ENCODE peak calls at places on chromosomes 5 and 9, in nine cellular contexts. G is gastrocnemius medialis; P is transverse colon; T is choroid plexus epithelial cell; N is CMK; K is mucosa of gallbladder; E is fibroblast of lung; X is CD4-positive, alpha-beta T cell; C is AG04450. Q is an unnamed sample.

GRCh38 chr5:147750065-147750464 is 32.5 kb downstream of the JAKMIP2 start:
- DNase-seq in G (no peak), P (no peak), T (peak; percentile 42), N (no peak), K (no peak), E (no peak), X (no peak), C (no peak), Q (no peak)

GRCh38 chr5:76811214-76811613 is 7.6 kb upstream of the F2RL1 start:
- DNase-seq in G (no peak), P (no peak), T (peak; percentile 48), N (no peak), K (no peak), E (no peak), X (no peak), C (no peak), Q (no peak)

GRCh38 chr9:133375116-133375723 is 640 bp downstream of the SURF4 start:
- DNase-seq in G (no peak), P (peak; percentile 57), T (peak; percentile 51), N (no peak), K (peak; percentile 27), E (peak; percentile 44), X (no peak), C (no peak), Q (no peak)

GRCh38 chr5:120240716-120241115 is 223.4 kb upstream of the PRR16 start:
- DNase-seq in G (no peak), P (no peak), T (peak; percentile 72), N (no peak), K (no peak), E (no peak), X (no peak), C (no peak), Q (no peak)

GRCh38 chr9:89743576-89744254 is 138.9 kb downstream of the GADD45G start:
- DNase-seq in G (no peak), P (no peak), T (no peak), N (no peak), K (no peak), E (no peak), X (peak; percentile 60), C (no peak), Q (no peak)

GRCh38 chr5:127634007-127634406 is 14.9 kb upstream of the CTXN3 start:
- DNase-seq in G (no peak), P (no peak), T (no peak), N (no peak), K (no peak), E (peak; percentile 12), X (no peak), C (no peak), Q (no peak)

GRCh38 chr5:43637416-43637815 is 34.4 kb downstream of the NNT start:
- DNase-seq in G (no peak), P (no peak), T (no peak), N (no peak), K (no peak), E (no peak), X (no peak), C (no peak), Q (no peak)

GRCh38 chr9:92393686-92394085 is 10.7 kb downstream of the OGN start:
- DNase-seq in G (no peak), P (no peak), T (no peak), N (no peak), K (no peak), E (peak; percentile 37), X (no peak), C (no peak), Q (no peak)

GRCh38 chr9:113599647-113600476 is 136.3 kb downstream of the RGS3 start:
- DNase-seq in G (no peak), P (no peak), T (no peak), N (no peak), K (no peak), E (peak; percentile 87), X (no peak), C (no peak), Q (no peak)

GRCh38 chr5:39451293-39451692 is 26.5 kb upstream of the DAB2 start:
- DNase-seq in G (no peak), P (no peak), T (no peak), N (no peak), K (no peak), E (no peak), X (no peak), C (no peak), Q (no peak)

GRCh38 chr9:121902483-121903135 is 190.5 kb downstream of the TTLL11 start:
- DNase-seq in G (no peak), P (no peak), T (peak; percentile 99), N (no peak), K (peak; percentile 45), E (peak; percentile 96), X (no peak), C (peak; percentile 97), Q (no peak)

GRCh38 chr5:177302354-177303110 is 987 bp downstream of the RAB24 start:
- DNase-seq in G (no peak), P (no peak), T (no peak), N (no peak), K (no peak), E (peak; percentile 5), X (no peak), C (no peak), Q (no peak)

GRCh38 chr5:127864511-127864910 is 161.3 kb downstream of the CCDC192 start:
- DNase-seq in G (no peak), P (no peak), T (no peak), N (no peak), K (no peak), E (no peak), X (no peak), C (no peak), Q (no peak)

GRCh38 chr5:129063483-129064136 is 30.9 kb upstream of the ISOC1 start:
- DNase-seq in G (no peak), P (no peak), T (peak; percentile 22), N (no peak), K (no peak), E (peak; percentile 65), X (no peak), C (no peak), Q (peak; percentile 10)

GRCh38 chr5:88256872-88257271 is 11.8 kb downstream of the TMEM161B start:
- DNase-seq in G (no peak), P (no peak), T (no peak), N (no peak), K (no peak), E (no peak), X (no peak), C (no peak), Q (peak; percentile 30)

GRCh38 chr9:101487443-101487855 is 46.2 kb upstream of the RNF20 start:
- DNase-seq in G (no peak), P (no peak), T (no peak), N (no peak), K (no peak), E (no peak), X (no peak), C (no peak), Q (no peak)

GRCh38 chr9:116644099-116644688 is 42.9 kb upstream of the TRIM32 start:
- DNase-seq in G (no peak), P (no peak), T (peak; percentile 79), N (no peak), K (no peak), E (peak; percentile 59), X (no peak), C (peak; percentile 44), Q (no peak)

GRCh38 chr9:137349471-137350033 is 47.5 kb upstream of the NRARP start:
- DNase-seq in G (no peak), P (no peak), T (no peak), N (no peak), K (no peak), E (no peak), X (no peak), C (no peak), Q (peak; percentile 13)

GRCh38 chr5:153816870-153817269 is 221.8 kb downstream of the FAM114A2 start:
- DNase-seq in G (no peak), P (no peak), T (no peak), N (no peak), K (no peak), E (no peak), X (no peak), C (no peak), Q (no peak)

GRCh38 chr9:27791311-27791710 is 218.0 kb upstream of the C9orf72 start:
- DNase-seq in G (no peak), P (no peak), T (peak; percentile 64), N (no peak), K (no peak), E (no peak), X (no peak), C (no peak), Q (no peak)

GRCh38 chr5:167720676-167721260 is 570.7 kb upstream of the WWC1 start:
- DNase-seq in G (no peak), P (no peak), T (peak; percentile 48), N (no peak), K (no peak), E (peak; percentile 27), X (no peak), C (peak; percentile 53), Q (no peak)

GRCh38 chr5:126543660-126544059 is 51.4 kb downstream of the ALDH7A1 start:
- DNase-seq in G (no peak), P (peak; percentile 44), T (no peak), N (no peak), K (peak; percentile 21), E (no peak), X (no peak), C (no peak), Q (no peak)

GRCh38 chr9:82022121-82022520 is 33.5 kb downstream of the SPATA31D1 start:
- DNase-seq in G (no peak), P (no peak), T (no peak), N (no peak), K (no peak), E (peak; percentile 3), X (no peak), C (no peak), Q (no peak)

Q was measured in adrenal gland.